ENCODE peak calls at places on chromosomes 2 and 18, in ten cellular contexts. J, A, I, M, U, T, Z, E, Q and B are unnamed samples.
A peak's percentile ranks its signal among the peaks of the same experiment; 100 is the strongest.

GRCh38 chr2:108829916-108830315 is 43.3 kb downstream of the CCDC138 start:
- DNase-seq in J (no peak), A (no peak), I (no peak), M (no peak), U (no peak), T (no peak), Z (no peak), E (no peak), Q (peak; percentile 66), B (no peak)

GRCh38 chr2:854460-854859 is 96.2 kb upstream of the SNTG2 start:
- DNase-seq in J (peak; percentile 35), A (peak; percentile 73), I (no peak), M (no peak), U (peak; percentile 55), T (no peak), Z (no peak), E (no peak), Q (peak; percentile 15), B (no peak)

GRCh38 chr2:12005886-12006681 is 259.7 kb downstream of the LPIN1 start:
- DNase-seq in J (peak; percentile 64), A (no peak), I (peak; percentile 84), M (peak; percentile 67), U (peak; percentile 74), T (peak; percentile 59), Z (no peak), E (no peak), Q (peak; percentile 81), B (peak; percentile 77)

GRCh38 chr2:121124330-121124729 is 160.7 kb downstream of the TFCP2L1 start:
- DNase-seq in J (no peak), A (no peak), I (no peak), M (no peak), U (no peak), T (no peak), Z (no peak), E (no peak), Q (no peak), B (no peak)

GRCh38 chr2:237262838-237263771 is 150.9 kb downstream of the COL6A3 start:
- DNase-seq in J (no peak), A (no peak), I (no peak), M (peak; percentile 23), U (peak; percentile 27), T (no peak), Z (no peak), E (no peak), Q (no peak), B (no peak)

GRCh38 chr2:26765475-26766200 is 1.6 kb downstream of the SLC35F6 start:
- DNase-seq in J (no peak), A (no peak), I (no peak), M (no peak), U (no peak), T (no peak), Z (no peak), E (no peak), Q (no peak), B (no peak)

GRCh38 chr2:226797289-226797988 is 2.2 kb downstream of the IRS1 start:
- DNase-seq in J (no peak), A (peak; percentile 43), I (peak; percentile 37), M (no peak), U (no peak), T (peak; percentile 67), Z (no peak), E (no peak), Q (no peak), B (no peak)

GRCh38 chr2:30230479-30230854 is 867 bp upstream of the LBH start:
- DNase-seq in J (no peak), A (no peak), I (no peak), M (no peak), U (peak; percentile 60), T (no peak), Z (no peak), E (no peak), Q (no peak), B (no peak)

GRCh38 chr2:10668402-10669012 is 21.3 kb downstream of the NOL10 start:
- DNase-seq in J (peak; percentile 47), A (no peak), I (peak; percentile 43), M (peak; percentile 64), U (peak; percentile 81), T (no peak), Z (no peak), E (peak; percentile 40), Q (peak; percentile 63), B (peak; percentile 78)

GRCh38 chr2:133266075-133266925 is 302.0 kb downstream of the NCKAP5 start:
- DNase-seq in J (no peak), A (peak; percentile 18), I (no peak), M (no peak), U (no peak), T (no peak), Z (no peak), E (no peak), Q (no peak), B (no peak)

GRCh38 chr2:88350641-88351601 is 101.6 kb downstream of the FOXI3 start:
- DNase-seq in J (peak; percentile 21), A (peak; percentile 63), I (peak; percentile 60), M (no peak), U (peak; percentile 56), T (peak; percentile 83), Z (no peak), E (no peak), Q (no peak), B (no peak)

GRCh38 chr2:85215074-85216050 is 82.2 kb downstream of the TCF7L1 start:
- DNase-seq in J (no peak), A (no peak), I (no peak), M (no peak), U (peak; percentile 37), T (no peak), Z (no peak), E (no peak), Q (peak; percentile 13), B (no peak)

GRCh38 chr2:26068602-26069298 is 34.9 kb downstream of the RAB10 start:
- DNase-seq in J (peak; percentile 14), A (no peak), I (peak; percentile 77), M (peak; percentile 77), U (peak; percentile 58), T (no peak), Z (no peak), E (no peak), Q (peak; percentile 22), B (peak; percentile 69)

GRCh38 chr18:79552140-79552631 is 127.4 kb upstream of the CTDP1 start:
- DNase-seq in J (no peak), A (no peak), I (no peak), M (no peak), U (no peak), T (no peak), Z (no peak), E (no peak), Q (no peak), B (no peak)